ENCODE peak calls at places on chromosome 9, in seven cellular contexts. T is nephron progenitor cell; V is fibroblast of villous mesenchyme; L is RCC 7860; M is activated CD4-positive, CD25-positive, alpha-beta regulatory T cell treated with anti-CD3 and anti-CD28 coated beads, Interleukin-2, amount 50 U/mL, for 72 hours; B is EH; N is activated naive CD8-positive, alpha-beta T cell treated with anti-CD3 and anti-CD28 coated beads, Interleukin-2, amount 50 U/mL, for 16 hours. O is an unnamed sample.

GRCh38 chr9:134065720-134066419 is 2.0 kb downstream of the BRD3 start:
- DNase-seq in V (peak; percentile 77), M (peak; percentile 55), T (no peak), N (peak; percentile 49), B (peak; percentile 73), L (no peak), O (no peak)

GRCh38 chr9:108869092-108869725 is 7.1 kb downstream of the ACTL7A start:
- DNase-seq in V (peak; percentile 19), L (no peak), T (no peak), M (no peak), N (no peak), B (peak; percentile 45), O (no peak)

GRCh38 chr9:91255327-91255726 is 106.4 kb downstream of the AUH start:
- DNase-seq in B (peak; percentile 85), M (no peak), V (peak; percentile 87), L (no peak), N (no peak), T (no peak), O (no peak)

GRCh38 chr9:113626735-113627495 is 163.4 kb downstream of the RGS3 start:
- DNase-seq in B (no peak), N (no peak), T (no peak), V (no peak), L (no peak), M (peak; percentile 13), O (no peak)

GRCh38 chr9:98378206-98379193 is 123.1 kb upstream of the TBC1D2 start:
- DNase-seq in L (no peak), M (no peak), B (peak; percentile 34), T (no peak), N (no peak), V (peak; percentile 28), O (no peak)

GRCh38 chr9:26811106-26811505 is 81.5 kb downstream of the CAAP1 start:
- DNase-seq in L (no peak), V (peak; percentile 4), T (no peak), N (no peak), M (no peak), B (no peak), O (no peak)

GRCh38 chr9:31304576-31304975 is 1079.9 kb upstream of the ACO1 start:
- DNase-seq in B (no peak), V (peak; percentile 86), T (no peak), N (no peak), L (peak; percentile 36), M (no peak), O (no peak)

GRCh38 chr9:134028575-134029247 is 3.4 kb downstream of the BRD3OS start:
- DNase-seq in L (no peak), N (no peak), M (no peak), V (no peak), T (no peak), B (no peak), O (no peak)

GRCh38 chr9:14303526-14303925 is 10.4 kb downstream of the NFIB start:
- DNase-seq in B (no peak), V (no peak), N (no peak), M (no peak), L (no peak), T (no peak), O (no peak)

GRCh38 chr9:112046181-112046580 is 128.9 kb downstream of the SUSD1 start:
- DNase-seq in V (peak; percentile 40), N (no peak), B (peak; percentile 81), T (no peak), L (peak; percentile 87), M (no peak), O (no peak)

GRCh38 chr9:73869261-73869660 is 627.9 kb upstream of the RORB start:
- DNase-seq in B (no peak), T (no peak), N (no peak), M (no peak), L (peak; percentile 96), V (peak; percentile 32), O (peak; percentile 0)

GRCh38 chr9:96052703-96053102 is 177.2 kb downstream of the ERCC6L2 start:
- DNase-seq in T (no peak), B (no peak), M (no peak), V (no peak), N (no peak), L (no peak), O (no peak)

GRCh38 chr9:76987594-76988200 is 31.8 kb upstream of the FOXB2 start:
- DNase-seq in M (no peak), N (no peak), B (peak; percentile 59), T (peak; percentile 18), L (peak; percentile 51), V (peak; percentile 45), O (no peak)

GRCh38 chr9:120366646-120367019 is 213.3 kb downstream of the CDK5RAP2 start:
- DNase-seq in N (no peak), B (peak; percentile 97), V (peak; percentile 88), M (no peak), T (no peak), L (peak; percentile 92), O (no peak)

GRCh38 chr9:98057095-98057799 is 715 bp downstream of the NANS start:
- DNase-seq in M (peak; percentile 62), L (peak; percentile 20), N (no peak), B (peak; percentile 53), T (no peak), V (peak; percentile 29), O (no peak)

GRCh38 chr9:90894956-90895687 is 93.5 kb downstream of the SYK start:
- DNase-seq in M (no peak), L (no peak), B (no peak), T (peak; percentile 45), V (no peak), N (no peak), O (no peak)

GRCh38 chr9:6805532-6805931 is 47.8 kb downstream of the KDM4C start:
- DNase-seq in N (no peak), B (peak; percentile 45), L (no peak), V (peak; percentile 48), M (no peak), T (no peak), O (no peak)

GRCh38 chr9:134597957-134598883 is 43.4 kb upstream of the COL5A1 start:
- DNase-seq in N (no peak), B (no peak), M (no peak), T (no peak), V (no peak), L (no peak), O (no peak)

GRCh38 chr9:21657966-21658667 is 144.3 kb upstream of the MTAP start:
- DNase-seq in M (no peak), B (peak; percentile 73), V (no peak), T (no peak), L (no peak), N (no peak), O (no peak)

GRCh38 chr9:694499-695154 is 146.9 kb upstream of the DMRT1 start:
- DNase-seq in M (no peak), B (peak; percentile 93), N (no peak), T (no peak), L (peak; percentile 88), V (peak; percentile 57), O (no peak)

GRCh38 chr9:6884101-6884500 is 126.3 kb downstream of the KDM4C start:
- DNase-seq in B (no peak), N (no peak), V (no peak), L (no peak), T (no peak), M (no peak), O (no peak)

GRCh38 chr9:123031963-123032362 is 1.5 kb upstream of the GPR21 start:
- DNase-seq in T (no peak), L (no peak), N (no peak), V (peak; percentile 55), M (no peak), B (no peak), O (no peak)

GRCh38 chr9:72538926-72539702 is 17.7 kb downstream of the TMC1 start:
- DNase-seq in M (no peak), N (no peak), B (peak; percentile 37), L (no peak), V (no peak), T (no peak), O (no peak)

GRCh38 chr9:92482336-92482735 is at the start of gene ASPN:
- DNase-seq in L (no peak), B (peak; percentile 71), M (no peak), V (peak; percentile 70), T (no peak), N (no peak), O (no peak)

GRCh38 chr9:108477538-108478006 is 378.2 kb downstream of the ACTL7B start:
- DNase-seq in N (no peak), M (no peak), L (peak; percentile 26), B (peak; percentile 84), V (peak; percentile 87), T (no peak), O (no peak)

GRCh38 chr9:136418182-136419091 is 8.0 kb downstream of the PMPCA start:
- DNase-seq in T (no peak), B (no peak), V (no peak), M (no peak), N (no peak), L (no peak), O (no peak)

GRCh38 chr9:127968717-127969383 is 11.9 kb downstream of the EEIG1 start:
- DNase-seq in V (peak; percentile 93), L (peak; percentile 43), B (peak; percentile 94), M (no peak), N (no peak), T (no peak), O (no peak)

GRCh38 chr9:33465596-33466564 is 7.8 kb downstream of the NOL6 start:
- DNase-seq in B (no peak), T (no peak), V (no peak), M (no peak), L (no peak), N (no peak), O (no peak)

GRCh38 chr9:130137870-130138653 is 34.1 kb upstream of the NCS1 start:
- DNase-seq in T (no peak), V (peak; percentile 92), M (no peak), L (peak; percentile 97), N (no peak), B (peak; percentile 98), O (no peak)

GRCh38 chr9:71819115-71819739 is 50.9 kb upstream of the CEMIP2 start:
- DNase-seq in M (peak; percentile 38), T (peak; percentile 58), N (peak; percentile 2), V (peak; percentile 42), L (peak; percentile 26), B (peak; percentile 45), O (peak; percentile 7)

GRCh38 chr9:134217431-134218210 is 53.3 kb upstream of the RNU6ATAC start:
- DNase-seq in N (no peak), M (no peak), L (no peak), V (no peak), T (no peak), B (peak; percentile 19), O (no peak)

GRCh38 chr9:82334286-82334685 is 345.7 kb downstream of the SPATA31D1 start:
- DNase-seq in V (peak; percentile 13), B (peak; percentile 62), M (no peak), L (peak; percentile 16), N (no peak), T (no peak), O (no peak)

GRCh38 chr9:82456621-82457020 is 468.0 kb downstream of the SPATA31D1 start:
- DNase-seq in N (no peak), V (no peak), L (peak; percentile 30), B (peak; percentile 82), M (no peak), T (no peak), O (no peak)

GRCh38 chr9:13139641-13140171 is 139.8 kb downstream of the MPDZ start:
- DNase-seq in V (peak; percentile 81), N (no peak), L (peak; percentile 50), T (no peak), B (peak; percentile 93), M (no peak), O (no peak)

GRCh38 chr9:3271581-3271980 is 254.2 kb downstream of the RFX3 start:
- DNase-seq in L (no peak), T (no peak), V (no peak), M (no peak), B (no peak), N (no peak), O (no peak)

O was measured in stimulated activated CD8-positive, alpha-beta memory T cell treated with anti-CD3 and anti-CD28 coated beads, Interleukin-2, amount 100 ng/mL, for 1 hour.